ENCODE peak calls at places on chromosomes 12 and 14, in seven cellular contexts. Y is lower leg skin, A is RPMI7951, H is GM20000, V is fibroblast of the aortic adventitia, K is NCI-H1105 treated with DMSO at 0.1 percent for 48 hours, X is brain pericyte. T is an unnamed sample.

GRCh38 chr12:45895961-45896360 is 94.4 kb downstream of the SCAF11 start:
- DNase-seq in Y (no peak), A (no peak), H (no peak), V (no peak), K (no peak), X (no peak), T (no peak)

GRCh38 chr12:109458086-109458485 is 19.0 kb downstream of the KCTD10 start:
- DNase-seq in Y (no peak), A (peak; percentile 51), H (no peak), V (peak; percentile 65), K (no peak), X (no peak), T (no peak)

GRCh38 chr14:91361236-91361811 is 56.3 kb downstream of the CCDC88C start:
- DNase-seq in Y (peak; percentile 48), A (peak; percentile 34), H (no peak), V (peak; percentile 17), K (no peak), X (no peak), T (no peak)

GRCh38 chr12:78120866-78121590 is 290.3 kb downstream of the NAV3 start:
- DNase-seq in Y (no peak), A (peak; percentile 15), H (peak; percentile 7), V (peak; percentile 82), K (peak; percentile 10), X (peak; percentile 13), T (peak; percentile 44)

GRCh38 chr12:54019924-54020586 is 8.2 kb upstream of the HOXC6 start:
- DNase-seq in Y (no peak), A (peak; percentile 71), H (no peak), V (no peak), K (no peak), X (no peak), T (no peak)

GRCh38 chr12:95118138-95118787 is 44.8 kb upstream of the NR2C1 start:
- DNase-seq in Y (no peak), A (peak; percentile 59), H (no peak), V (peak; percentile 93), K (no peak), X (no peak), T (no peak)

GRCh38 chr14:20623798-20624197 is 17.7 kb downstream of the OR6S1 start:
- DNase-seq in Y (no peak), A (no peak), H (no peak), V (no peak), K (no peak), X (no peak), T (no peak)

GRCh38 chr14:85241022-85241880 is 288.7 kb upstream of the FLRT2 start:
- DNase-seq in Y (no peak), A (peak; percentile 16), H (no peak), V (no peak), K (no peak), X (no peak), T (no peak)

GRCh38 chr12:52849511-52849910 is 717 bp upstream of the KRT78 start:
- DNase-seq in Y (no peak), A (no peak), H (no peak), V (no peak), K (no peak), X (no peak), T (no peak)

GRCh38 chr12:52354197-52354596 is 13.1 kb downstream of the KRT85 start:
- DNase-seq in Y (no peak), A (peak; percentile 28), H (no peak), V (no peak), K (peak; percentile 64), X (no peak), T (no peak)

GRCh38 chr12:87280893-87281292 is 748.3 kb downstream of the C12orf50 start:
- DNase-seq in Y (no peak), A (no peak), H (peak; percentile 2), V (no peak), K (no peak), X (no peak), T (no peak)

GRCh38 chr12:5988659-5989116 is 43.6 kb upstream of the ANO2 start:
- DNase-seq in Y (peak; percentile 56), A (peak; percentile 56), H (peak; percentile 77), V (peak; percentile 76), K (peak; percentile 70), X (peak; percentile 32), T (peak; percentile 79)

GRCh38 chr14:37550511-37550910 is 44.5 kb downstream of the FOXA1 start:
- DNase-seq in Y (no peak), A (no peak), H (no peak), V (peak; percentile 70), K (no peak), X (peak; percentile 18), T (no peak)

GRCh38 chr14:26199599-26200370 is 398.0 kb downstream of the NOVA1 start:
- DNase-seq in Y (no peak), A (peak; percentile 71), H (no peak), V (peak; percentile 39), K (no peak), X (no peak), T (peak; percentile 71)

GRCh38 chr14:97380539-97380941 is 583.4 kb downstream of the VRK1 start:
- DNase-seq in Y (no peak), A (no peak), H (no peak), V (no peak), K (no peak), X (no peak), T (no peak)

GRCh38 chr12:111428728-111429175 is 23.0 kb downstream of the SH2B3 start:
- DNase-seq in Y (no peak), A (no peak), H (no peak), V (no peak), K (no peak), X (no peak), T (no peak)

GRCh38 chr12:122830517-122831214 is 4.6 kb upstream of the HIP1R start:
- DNase-seq in Y (no peak), A (peak; percentile 81), H (no peak), V (peak; percentile 88), K (no peak), X (no peak), T (no peak)

GRCh38 chr12:100077367-100077766 is 65.3 kb downstream of the BLTP3B start:
- DNase-seq in Y (no peak), A (peak; percentile 7), H (no peak), V (peak; percentile 11), K (no peak), X (no peak), T (no peak)

GRCh38 chr14:76956253-76957090 is 72.0 kb downstream of the IRF2BPL start:
- DNase-seq in Y (peak; percentile 91), A (peak; percentile 98), H (peak; percentile 65), V (peak; percentile 90), K (peak; percentile 93), X (peak; percentile 64), T (peak; percentile 85)

GRCh38 chr14:33842299-33842698 is 108.6 kb downstream of the EGLN3 start:
- DNase-seq in Y (no peak), A (no peak), H (no peak), V (no peak), K (peak; percentile 23), X (no peak), T (no peak)

GRCh38 chr12:91506461-91506860 is 323.8 kb upstream of the DCN start:
- DNase-seq in Y (no peak), A (no peak), H (no peak), V (peak; percentile 5), K (no peak), X (no peak), T (no peak)

GRCh38 chr12:29232086-29232485 is 83.0 kb downstream of the FAR2 start:
- DNase-seq in Y (no peak), A (no peak), H (no peak), V (no peak), K (no peak), X (no peak), T (no peak)

GRCh38 chr12:104669851-104670337 is 213.1 kb downstream of the CHST11 start:
- DNase-seq in Y (no peak), A (peak; percentile 30), H (peak; percentile 55), V (peak; percentile 67), K (no peak), X (no peak), T (peak; percentile 26)

GRCh38 chr12:55723516-55724225 is 3.5 kb downstream of the RDH5 start:
- DNase-seq in Y (no peak), A (no peak), H (no peak), V (no peak), K (no peak), X (no peak), T (no peak)

GRCh38 chr14:101480022-101480746 is 81.1 kb upstream of the DIO3 start:
- DNase-seq in Y (no peak), A (no peak), H (no peak), V (no peak), K (no peak), X (no peak), T (no peak)

GRCh38 chr12:69987453-69988102 is 162.6 kb downstream of the MYRFL start:
- DNase-seq in Y (peak; percentile 59), A (peak; percentile 78), H (no peak), V (peak; percentile 99), K (no peak), X (no peak), T (no peak)

GRCh38 chr12:121883315-121883660 is 5.3 kb upstream of the PSMD9 start:
- DNase-seq in Y (no peak), A (no peak), H (no peak), V (no peak), K (no peak), X (no peak), T (no peak)

GRCh38 chr12:52524898-52525591 is 4.9 kb upstream of the KRT5 start:
- DNase-seq in Y (peak; percentile 14), A (no peak), H (no peak), V (no peak), K (no peak), X (no peak), T (no peak)

GRCh38 chr12:93061414-93062099 is 132.5 kb upstream of the EEA1 start:
- DNase-seq in Y (no peak), A (no peak), H (no peak), V (peak; percentile 41), K (peak; percentile 87), X (no peak), T (no peak)

GRCh38 chr12:4607056-4607455 is 41.8 kb downstream of the AKAP3 start:
- DNase-seq in Y (no peak), A (no peak), H (no peak), V (peak; percentile 54), K (no peak), X (no peak), T (no peak)

GRCh38 chr12:5710260-5710878 is 234.7 kb downstream of the ANO2 start:
- DNase-seq in Y (no peak), A (no peak), H (no peak), V (no peak), K (no peak), X (no peak), T (no peak)

GRCh38 chr14:69863083-69863482 is 16.1 kb upstream of the SMOC1 start:
- DNase-seq in Y (no peak), A (no peak), H (no peak), V (no peak), K (no peak), X (no peak), T (no peak)

GRCh38 chr14:24943024-24943423 is 106.9 kb downstream of the STXBP6 start:
- DNase-seq in Y (peak; percentile 79), A (no peak), H (no peak), V (peak; percentile 70), K (peak; percentile 74), X (no peak), T (peak; percentile 72)

GRCh38 chr12:57719777-57720605 is 18.6 kb downstream of the AGAP2 start:
- DNase-seq in Y (no peak), A (no peak), H (no peak), V (no peak), K (no peak), X (no peak), T (no peak)

GRCh38 chr14:89540830-89541470 is 123.9 kb upstream of the FOXN3 start:
- DNase-seq in Y (no peak), A (peak; percentile 38), H (no peak), V (peak; percentile 70), K (no peak), X (no peak), T (no peak)

GRCh38 chr14:65170768-65171251 is 68.5 kb upstream of the MAX start:
- DNase-seq in Y (no peak), A (peak; percentile 85), H (peak; percentile 35), V (peak; percentile 91), K (peak; percentile 31), X (no peak), T (no peak)

GRCh38 chr12:100860611-100861010 is 66.0 kb downstream of the ANO4 start:
- DNase-seq in Y (no peak), A (no peak), H (no peak), V (no peak), K (no peak), X (no peak), T (no peak)

T was measured in MM.1S.